ENCODE peak calls at places on chromosomes 3 and 15, in five cellular contexts. One of them, this sample, is unnamed.

GRCh38 chr15:92651877-92652575 is 3.5 kb downstream of the FAM174B start:
- DNase-seq in HepG2: no peak
- DNase-seq in K562: no peak
- DNase-seq in HCT116: no peak
- DNase-seq in H1: no peak
- DNase-seq in this sample: no peak

GRCh38 chr3:119779731-119780383 is 2.0 kb upstream of the NR1I2 start:
- DNase-seq in H1: no peak
- DNase-seq in HCT116: no peak
- DNase-seq in K562: no peak
- DNase-seq in HepG2: no peak
- DNase-seq in this sample: no peak

GRCh38 chr3:12004741-12005513 is 739 bp downstream of the SYN2 start:
- DNase-seq in HCT116: no peak
- DNase-seq in H1: no peak
- DNase-seq in K562: no peak
- DNase-seq in HepG2: no peak
- DNase-seq in this sample: peak; percentile 56

GRCh38 chr3:143237036-143237688 is 117.6 kb downstream of the CHST2 start:
- DNase-seq in H1: no peak
- DNase-seq in K562: no peak
- DNase-seq in HCT116: no peak
- DNase-seq in HepG2: no peak
- DNase-seq in this sample: no peak

GRCh38 chr3:113245775-113246174 is 34.4 kb downstream of the BOC start:
- DNase-seq in H1: no peak
- DNase-seq in HCT116: no peak
- DNase-seq in HepG2: no peak
- DNase-seq in K562: no peak
- DNase-seq in this sample: no peak

GRCh38 chr3:47590212-47590611 is 11.5 kb upstream of the CSPG5 start:
- DNase-seq in HCT116: no peak
- DNase-seq in HepG2: no peak
- DNase-seq in K562: no peak
- DNase-seq in H1: no peak
- DNase-seq in this sample: no peak

GRCh38 chr15:62482715-62483429 is 317.8 kb upstream of the C2CD4B start:
- DNase-seq in H1: peak; percentile 39
- DNase-seq in HCT116: peak; percentile 24
- DNase-seq in K562: peak; percentile 14
- DNase-seq in HepG2: peak; percentile 48
- DNase-seq in this sample: peak; percentile 77

GRCh38 chr15:50257206-50257735 is 8.3 kb downstream of the HDC start:
- DNase-seq in K562: no peak
- DNase-seq in HCT116: no peak
- DNase-seq in HepG2: no peak
- DNase-seq in H1: no peak
- DNase-seq in this sample: no peak

GRCh38 chr3:130935761-130936160 is 41.9 kb downstream of the ATP2C1 start:
- DNase-seq in K562: no peak
- DNase-seq in HepG2: no peak
- DNase-seq in H1: no peak
- DNase-seq in HCT116: no peak
- DNase-seq in this sample: no peak

GRCh38 chr3:175457301-175457700 is 598.2 kb downstream of the NAALADL2 start:
- DNase-seq in H1: no peak
- DNase-seq in HepG2: no peak
- DNase-seq in K562: no peak
- DNase-seq in HCT116: no peak
- DNase-seq in this sample: no peak

GRCh38 chr3:65939841-65940246 is 98.9 kb downstream of the MAGI1 start:
- DNase-seq in HepG2: no peak
- DNase-seq in HCT116: no peak
- DNase-seq in K562: no peak
- DNase-seq in H1: no peak
- DNase-seq in this sample: no peak

GRCh38 chr3:182592747-182593146 is 200.6 kb upstream of the ATP11B start:
- DNase-seq in HCT116: no peak
- DNase-seq in K562: no peak
- DNase-seq in H1: no peak
- DNase-seq in HepG2: no peak
- DNase-seq in this sample: no peak

GRCh38 chr3:42369304-42369703 is 41.1 kb downstream of the LYZL4 start:
- DNase-seq in HepG2: no peak
- DNase-seq in K562: no peak
- DNase-seq in HCT116: no peak
- DNase-seq in H1: no peak
- DNase-seq in this sample: no peak

GRCh38 chr3:12423918-12424634 is 60.2 kb upstream of the TSEN2 start:
- DNase-seq in HCT116: no peak
- DNase-seq in H1: no peak
- DNase-seq in K562: no peak
- DNase-seq in HepG2: no peak
- DNase-seq in this sample: no peak

GRCh38 chr3:148642214-148642613 is 55.5 kb upstream of the AGTR1 start:
- DNase-seq in H1: no peak
- DNase-seq in HCT116: no peak
- DNase-seq in K562: no peak
- DNase-seq in HepG2: no peak
- DNase-seq in this sample: no peak

GRCh38 chr3:194996746-194997145 is 274.2 kb downstream of the XXYLT1 start:
- DNase-seq in HCT116: no peak
- DNase-seq in H1: no peak
- DNase-seq in K562: no peak
- DNase-seq in HepG2: no peak
- DNase-seq in this sample: no peak

GRCh38 chr3:173742491-173742890 is 344.9 kb downstream of the NLGN1 start:
- DNase-seq in HepG2: no peak
- DNase-seq in K562: no peak
- DNase-seq in HCT116: no peak
- DNase-seq in H1: no peak
- DNase-seq in this sample: no peak

GRCh38 chr3:7710284-7710683 is 791.3 kb upstream of the LMCD1 start:
- DNase-seq in HCT116: no peak
- DNase-seq in K562: no peak
- DNase-seq in H1: no peak
- DNase-seq in HepG2: no peak
- DNase-seq in this sample: no peak

GRCh38 chr3:75272708-75273107 is 391.4 kb upstream of the FRG2C start:
- DNase-seq in K562: no peak
- DNase-seq in HepG2: no peak
- DNase-seq in H1: no peak
- DNase-seq in HCT116: no peak
- DNase-seq in this sample: no peak

GRCh38 chr3:106261915-106262683 is 393.3 kb upstream of the CBLB start:
- DNase-seq in H1: no peak
- DNase-seq in HCT116: no peak
- DNase-seq in HepG2: no peak
- DNase-seq in K562: no peak
- DNase-seq in this sample: no peak

GRCh38 chr3:109825971-109826810 is 488.8 kb upstream of the DPPA4 start:
- DNase-seq in HCT116: no peak
- DNase-seq in H1: no peak
- DNase-seq in HepG2: no peak
- DNase-seq in K562: no peak
- DNase-seq in this sample: no peak

GRCh38 chr3:171328419-171329082 is 131.7 kb downstream of the TNIK start:
- DNase-seq in HCT116: peak; percentile 47
- DNase-seq in K562: no peak
- DNase-seq in HepG2: peak; percentile 4
- DNase-seq in H1: no peak
- DNase-seq in this sample: peak; percentile 22

GRCh38 chr3:70120360-70120966 is 120.9 kb downstream of the SAMMSON start:
- DNase-seq in HCT116: peak; percentile 27
- DNase-seq in H1: peak; percentile 75
- DNase-seq in HepG2: peak; percentile 65
- DNase-seq in K562: peak; percentile 67
- DNase-seq in this sample: peak; percentile 88

GRCh38 chr3:23495507-23495906 is 292.4 kb downstream of the UBE2E2 start:
- DNase-seq in H1: no peak
- DNase-seq in HCT116: no peak
- DNase-seq in HepG2: no peak
- DNase-seq in K562: no peak
- DNase-seq in this sample: no peak

GRCh38 chr3:64229903-64230302 is 4.6 kb upstream of the PRICKLE2 start:
- DNase-seq in H1: no peak
- DNase-seq in HCT116: no peak
- DNase-seq in HepG2: no peak
- DNase-seq in K562: no peak
- DNase-seq in this sample: no peak

GRCh38 chr3:3065876-3066275 is 44.3 kb downstream of the IL5RA start:
- DNase-seq in HepG2: no peak
- DNase-seq in HCT116: no peak
- DNase-seq in H1: no peak
- DNase-seq in K562: no peak
- DNase-seq in this sample: no peak

GRCh38 chr3:183357564-183358079 is 70.8 kb downstream of the MCF2L2 start:
- DNase-seq in K562: peak; percentile 20
- DNase-seq in H1: no peak
- DNase-seq in HepG2: no peak
- DNase-seq in HCT116: no peak
- DNase-seq in this sample: no peak

GRCh38 chr3:56547486-56547885 is 9.5 kb upstream of the CCDC66 start:
- DNase-seq in H1: no peak
- DNase-seq in HCT116: peak; percentile 8
- DNase-seq in HepG2: no peak
- DNase-seq in K562: no peak
- DNase-seq in this sample: no peak

GRCh38 chr15:37981781-37982180 is 47.3 kb downstream of the TMCO5A start:
- DNase-seq in K562: no peak
- DNase-seq in H1: no peak
- DNase-seq in HepG2: peak; percentile 15
- DNase-seq in HCT116: peak; percentile 39
- DNase-seq in this sample: no peak

GRCh38 chr3:12288466-12289129 is at the start of gene PPARG:
- DNase-seq in K562: no peak
- DNase-seq in HepG2: peak; percentile 54
- DNase-seq in H1: no peak
- DNase-seq in HCT116: peak; percentile 73
- DNase-seq in this sample: peak; percentile 30

GRCh38 chr15:89362203-89363101 is 27.8 kb upstream of the POLG start:
- DNase-seq in HepG2: no peak
- DNase-seq in K562: peak; percentile 35
- DNase-seq in H1: no peak
- DNase-seq in HCT116: no peak
- DNase-seq in this sample: no peak

DNA sequence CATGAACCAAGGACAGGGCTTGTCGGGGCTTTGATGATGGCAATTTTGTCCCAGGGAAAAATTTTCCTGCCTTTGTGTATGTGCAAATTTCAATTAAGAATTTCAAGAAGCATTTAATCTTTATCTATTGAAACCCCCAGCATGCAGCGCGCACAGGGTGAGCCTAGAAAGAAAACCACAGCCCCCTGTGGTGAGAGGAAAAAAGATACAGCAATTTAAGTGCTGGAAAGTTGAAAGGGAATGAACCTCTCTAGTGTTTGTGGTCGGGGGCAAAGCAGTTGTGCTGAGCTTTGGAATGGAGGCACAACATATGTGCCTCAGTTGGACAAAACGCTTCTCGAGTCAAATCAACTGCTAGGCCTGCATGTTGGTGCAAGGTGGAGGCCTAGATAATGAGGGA is 111.8 kb upstream of the C15orf61 start:
- DNase-seq in H1: no peak
- DNase-seq in HCT116: no peak
- DNase-seq in K562: peak; percentile 45
- DNase-seq in HepG2: no peak
- DNase-seq in this sample: no peak
- TF ChIP-seq ATF3 in H1: no peak
- TF ChIP-seq ATF3 in HCT116: no peak
- TF ChIP-seq ATF3 in K562: no peak
- TF ChIP-seq ATF3 in HepG2: no peak
- TF ChIP-seq ATF3 in this sample: no peak

DNA sequence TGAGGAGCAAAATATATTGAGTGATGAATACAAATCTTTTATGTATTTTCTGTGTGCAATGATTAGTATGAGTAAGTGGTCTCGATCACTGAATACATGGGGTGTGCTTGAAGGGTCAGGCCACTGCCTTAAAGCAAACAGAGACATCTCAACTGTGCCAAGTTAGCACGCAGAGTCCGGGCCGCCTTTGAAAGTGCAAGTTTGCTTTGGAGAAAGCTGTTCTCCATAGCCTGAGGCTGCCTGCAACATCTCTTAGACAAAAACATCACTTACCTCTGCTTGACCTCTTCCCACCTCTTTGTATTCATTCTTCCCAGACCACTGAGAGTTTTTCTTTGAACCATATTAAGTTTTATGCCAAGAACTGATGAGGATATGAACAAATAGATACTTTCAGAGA is 267.0 kb downstream of the ZBTB20 start:
- DNase-seq in HepG2: no peak
- DNase-seq in K562: no peak
- DNase-seq in HCT116: peak; percentile 91
- DNase-seq in H1: no peak
- DNase-seq in this sample: no peak
- TF ChIP-seq ATF3 in HepG2: no peak
- TF ChIP-seq ATF3 in K562: no peak
- TF ChIP-seq ATF3 in HCT116: no peak
- TF ChIP-seq ATF3 in H1: no peak
- TF ChIP-seq ATF3 in this sample: no peak

GRCh38 chr3:167406876-167407492 is 26.9 kb upstream of the ZBBX start:
- DNase-seq in HCT116: peak; percentile 58
- DNase-seq in HepG2: peak; percentile 56
- DNase-seq in H1: peak; percentile 31
- DNase-seq in K562: no peak
- DNase-seq in this sample: peak; percentile 41
- TF ChIP-seq ATF3 in HCT116: no peak
- TF ChIP-seq ATF3 in HepG2: no peak
- TF ChIP-seq ATF3 in H1: no peak
- TF ChIP-seq ATF3 in K562: no peak
- TF ChIP-seq ATF3 in this sample: no peak

DNA sequence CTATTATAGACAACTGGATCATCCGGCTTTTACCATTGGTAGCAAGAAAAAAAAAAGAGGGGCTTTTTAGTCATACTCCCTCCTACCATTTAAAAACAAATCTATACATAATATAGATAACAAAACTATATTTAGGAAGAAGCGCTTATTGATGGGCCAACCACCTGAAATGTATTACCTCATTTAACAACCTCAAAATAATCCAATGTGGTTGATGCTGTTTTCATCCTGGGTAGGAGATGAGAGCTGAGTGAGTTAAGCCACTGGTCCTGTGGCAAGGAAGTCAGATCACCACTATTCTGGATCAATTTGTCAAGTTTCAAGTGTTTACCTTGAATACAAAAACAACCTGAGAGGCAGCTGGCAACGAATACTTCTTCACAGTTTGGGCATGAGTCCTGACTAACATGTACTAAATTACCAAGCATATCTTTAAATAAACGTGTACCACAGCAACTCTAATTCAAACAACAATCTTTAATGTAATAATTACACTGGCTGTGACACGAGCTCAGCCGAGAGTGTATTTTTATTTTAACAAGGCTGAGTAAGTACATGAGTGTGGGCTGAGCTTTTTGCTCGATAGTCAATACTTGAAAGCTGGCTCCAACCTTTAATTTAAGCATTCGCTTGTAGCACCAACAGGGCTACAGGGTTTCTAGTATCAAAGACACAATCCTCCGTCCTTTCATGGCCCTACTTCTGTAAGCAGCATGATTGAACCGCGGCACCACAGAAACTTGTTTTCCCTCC is 93.7 kb upstream of the ICE2 start:
- DNase-seq in HepG2: no peak
- DNase-seq in H1: no peak
- DNase-seq in HCT116: no peak
- DNase-seq in K562: no peak
- DNase-seq in this sample: no peak
- TF ChIP-seq ATF3 in HepG2: no peak
- TF ChIP-seq ATF3 in H1: no peak
- TF ChIP-seq ATF3 in HCT116: no peak
- TF ChIP-seq ATF3 in K562: no peak
- TF ChIP-seq ATF3 in this sample: no peak